ENCODE peak calls at places on chromosomes 11 and 22, in five cellular contexts. One of them, this sample, is unnamed.

GRCh38 chr11:27552356-27552755 is 45.8 kb upstream of the LIN7C start:
- DNase-seq in HTR-8/SVneo: no peak
- DNase-seq in SW 1271: no peak
- DNase-seq in iPS DF 19.7: no peak
- DNase-seq in omental fat pad: no peak
- DNase-seq in this sample: no peak

GRCh38 chr11:89495951-89496350 is 4.8 kb upstream of the NOX4 start:
- DNase-seq in SW 1271: no peak
- DNase-seq in omental fat pad: no peak
- DNase-seq in iPS DF 19.7: peak
- DNase-seq in HTR-8/SVneo: peak
- DNase-seq in this sample: peak

GRCh38 chr22:50266994-50267393 is 3.2 kb downstream of the MAPK11 start:
- DNase-seq in iPS DF 19.7: no peak
- DNase-seq in HTR-8/SVneo: no peak
- DNase-seq in SW 1271: no peak
- DNase-seq in omental fat pad: no peak
- DNase-seq in this sample: no peak

GRCh38 chr11:39374963-39375698 is 2084.3 kb downstream of the LRRC4C start:
- DNase-seq in HTR-8/SVneo: peak
- DNase-seq in SW 1271: no peak
- DNase-seq in omental fat pad: no peak
- DNase-seq in iPS DF 19.7: no peak
- DNase-seq in this sample: peak

GRCh38 chr11:58578635-58579191 is at the start of gene ZFP91:
- DNase-seq in omental fat pad: peak
- DNase-seq in HTR-8/SVneo: peak
- DNase-seq in iPS DF 19.7: peak
- DNase-seq in SW 1271: peak
- DNase-seq in this sample: peak

GRCh38 chr11:5639953-5640352 is 15.2 kb downstream of the TRIM34 start:
- DNase-seq in omental fat pad: no peak
- DNase-seq in SW 1271: no peak
- DNase-seq in iPS DF 19.7: no peak
- DNase-seq in HTR-8/SVneo: no peak
- DNase-seq in this sample: no peak

GRCh38 chr11:79092791-79093313 is 348.0 kb downstream of the TENM4 start:
- DNase-seq in HTR-8/SVneo: no peak
- DNase-seq in SW 1271: no peak
- DNase-seq in omental fat pad: no peak
- DNase-seq in iPS DF 19.7: no peak
- DNase-seq in this sample: peak

GRCh38 chr11:60326955-60327354 is at the start of gene MS4A6E:
- DNase-seq in omental fat pad: no peak
- DNase-seq in SW 1271: no peak
- DNase-seq in HTR-8/SVneo: no peak
- DNase-seq in iPS DF 19.7: no peak
- DNase-seq in this sample: no peak

GRCh38 chr11:86978756-86979608 is 23.8 kb upstream of the FZD4 start:
- DNase-seq in omental fat pad: no peak
- DNase-seq in SW 1271: no peak
- DNase-seq in iPS DF 19.7: no peak
- DNase-seq in HTR-8/SVneo: peak
- DNase-seq in this sample: peak

GRCh38 chr11:35464308-35464707 is 45.0 kb upstream of the SLC1A2 start:
- DNase-seq in HTR-8/SVneo: no peak
- DNase-seq in iPS DF 19.7: no peak
- DNase-seq in SW 1271: no peak
- DNase-seq in omental fat pad: no peak
- DNase-seq in this sample: no peak

GRCh38 chr11:101718406-101718805 is 134.6 kb upstream of the TRPC6 start:
- DNase-seq in HTR-8/SVneo: no peak
- DNase-seq in iPS DF 19.7: no peak
- DNase-seq in omental fat pad: no peak
- DNase-seq in SW 1271: no peak
- DNase-seq in this sample: peak

GRCh38 chr11:37695283-37695682 is 1097.2 kb upstream of the RAG2 start:
- DNase-seq in SW 1271: no peak
- DNase-seq in HTR-8/SVneo: no peak
- DNase-seq in iPS DF 19.7: no peak
- DNase-seq in omental fat pad: no peak
- DNase-seq in this sample: no peak

GRCh38 chr11:125384825-125385224 is 111.2 kb downstream of the FEZ1 start:
- DNase-seq in omental fat pad: no peak
- DNase-seq in HTR-8/SVneo: no peak
- DNase-seq in iPS DF 19.7: no peak
- DNase-seq in SW 1271: no peak
- DNase-seq in this sample: no peak

GRCh38 chr11:124758355-124759267 is 3.5 kb downstream of the ESAM start:
- DNase-seq in iPS DF 19.7: peak
- DNase-seq in SW 1271: no peak
- DNase-seq in omental fat pad: no peak
- DNase-seq in HTR-8/SVneo: no peak
- DNase-seq in this sample: peak

GRCh38 chr22:44802071-44802700 is 49.8 kb downstream of the ARHGAP8 start:
- DNase-seq in HTR-8/SVneo: no peak
- DNase-seq in iPS DF 19.7: no peak
- DNase-seq in omental fat pad: no peak
- DNase-seq in SW 1271: no peak
- DNase-seq in this sample: no peak

GRCh38 chr11:67056640-67057409 is at the start of gene RHOD:
- DNase-seq in iPS DF 19.7: no peak
- DNase-seq in SW 1271: no peak
- DNase-seq in omental fat pad: no peak
- DNase-seq in HTR-8/SVneo: no peak
- DNase-seq in this sample: no peak

GRCh38 chr11:73376803-73377629 is 817 bp downstream of the RELT start:
- DNase-seq in HTR-8/SVneo: peak
- DNase-seq in omental fat pad: peak
- DNase-seq in iPS DF 19.7: no peak
- DNase-seq in SW 1271: peak
- DNase-seq in this sample: peak

GRCh38 chr11:70281114-70281729 is 10.7 kb downstream of the PPFIA1 start:
- DNase-seq in omental fat pad: no peak
- DNase-seq in HTR-8/SVneo: no peak
- DNase-seq in iPS DF 19.7: no peak
- DNase-seq in SW 1271: no peak
- DNase-seq in this sample: no peak

GRCh38 chr22:29673361-29673760 is 46.4 kb upstream of the CABP7 start:
- DNase-seq in HTR-8/SVneo: no peak
- DNase-seq in SW 1271: no peak
- DNase-seq in iPS DF 19.7: no peak
- DNase-seq in omental fat pad: no peak
- DNase-seq in this sample: no peak

GRCh38 chr11:118998822-118999221 is 884 bp downstream of the CENATAC start:
- DNase-seq in iPS DF 19.7: no peak
- DNase-seq in omental fat pad: peak
- DNase-seq in HTR-8/SVneo: peak
- DNase-seq in SW 1271: peak
- DNase-seq in this sample: peak

GRCh38 chr11:70849031-70849430 is 403.3 kb downstream of the SHANK2 start:
- DNase-seq in omental fat pad: no peak
- DNase-seq in SW 1271: no peak
- DNase-seq in iPS DF 19.7: no peak
- DNase-seq in HTR-8/SVneo: no peak
- DNase-seq in this sample: no peak

GRCh38 chr11:41053894-41054293 is 405.6 kb downstream of the LRRC4C start:
- DNase-seq in omental fat pad: no peak
- DNase-seq in iPS DF 19.7: no peak
- DNase-seq in HTR-8/SVneo: no peak
- DNase-seq in SW 1271: no peak
- DNase-seq in this sample: no peak

GRCh38 chr22:35664955-35665577 is 16.8 kb downstream of the APOL6 start:
- DNase-seq in iPS DF 19.7: no peak
- DNase-seq in SW 1271: no peak
- DNase-seq in HTR-8/SVneo: no peak
- DNase-seq in omental fat pad: no peak
- DNase-seq in this sample: no peak

GRCh38 chr22:26529345-26529744 is 17.1 kb upstream of the TFIP11 start:
- DNase-seq in iPS DF 19.7: no peak
- DNase-seq in omental fat pad: no peak
- DNase-seq in HTR-8/SVneo: no peak
- DNase-seq in SW 1271: no peak
- DNase-seq in this sample: no peak

GRCh38 chr11:114440971-114441810 is 1.9 kb downstream of the REXO2 start:
- DNase-seq in omental fat pad: no peak
- DNase-seq in HTR-8/SVneo: no peak
- DNase-seq in iPS DF 19.7: no peak
- DNase-seq in SW 1271: no peak
- DNase-seq in this sample: peak

GRCh38 chr11:66686100-66686785 is 8.6 kb upstream of the RBM4B start:
- DNase-seq in omental fat pad: no peak
- DNase-seq in SW 1271: no peak
- DNase-seq in iPS DF 19.7: no peak
- DNase-seq in HTR-8/SVneo: no peak
- DNase-seq in this sample: no peak

GRCh38 chr11:77193915-77194830 is 66.1 kb downstream of the MYO7A start:
- DNase-seq in iPS DF 19.7: no peak
- DNase-seq in omental fat pad: no peak
- DNase-seq in HTR-8/SVneo: no peak
- DNase-seq in SW 1271: no peak
- DNase-seq in this sample: no peak

GRCh38 chr11:11842426-11843008 is 745 bp downstream of the USP47 start:
- DNase-seq in HTR-8/SVneo: peak
- DNase-seq in omental fat pad: no peak
- DNase-seq in iPS DF 19.7: no peak
- DNase-seq in SW 1271: peak
- DNase-seq in this sample: peak